ENCODE peak calls at places on chromosome 21, in five cellular contexts. Z is iris pigment epithelial cell; C is CD8-positive, alpha-beta memory T cell; T is activated T-helper 1 cell treated with Interleukin-2 at 50 U/mL for 16 hours; M is Ammon's horn. H is an unnamed sample.

GRCh38 chr21:45747802-45748445 is 104.4 kb downstream of the PCBP3 start:
- DNase-seq in Z (peak), C (no peak), T (no peak), M (peak), H (no peak)

GRCh38 chr21:40516336-40516735 is 330.6 kb downstream of the DSCAM start:
- DNase-seq in Z (no peak), C (no peak), T (no peak), M (peak), H (no peak)

GRCh38 chr21:43911015-43911934 is 46.3 kb downstream of the AGPAT3 start:
- DNase-seq in Z (peak), C (no peak), T (no peak), M (no peak), H (no peak)

GRCh38 chr21:35342440-35342839 is 293.3 kb upstream of the RUNX1 start:
- DNase-seq in Z (no peak), C (no peak), T (no peak), M (no peak), H (no peak)

GRCh38 chr21:31967334-31967733 is 94.5 kb downstream of the HUNK start:
- DNase-seq in Z (no peak), C (no peak), T (no peak), M (no peak), H (no peak)

GRCh38 chr21:15127437-15127836 is 62.6 kb upstream of the NRIP1 start:
- DNase-seq in Z (no peak), C (no peak), T (no peak), M (no peak), H (no peak)

GRCh38 chr21:45303751-45304150 is 16.1 kb upstream of the POFUT2 start:
- DNase-seq in Z (no peak), C (no peak), T (no peak), M (no peak), H (no peak)

GRCh38 chr21:32256873-32257620 is 21.8 kb downstream of the MIS18A start:
- DNase-seq in Z (peak), C (no peak), T (no peak), M (peak), H (no peak)

GRCh38 chr21:36104306-36105300 is 30.3 kb upstream of the CBR3 start:
- DNase-seq in Z (peak), C (peak), T (peak), M (peak), H (peak)

GRCh38 chr21:24046816-24047443 is 1560.4 kb downstream of the MRPL39 start:
- DNase-seq in Z (no peak), C (peak), T (no peak), M (no peak), H (no peak)

GRCh38 chr21:21200939-21201610 is 202.9 kb downstream of the NCAM2 start:
- DNase-seq in Z (peak), C (no peak), T (no peak), M (no peak), H (no peak)

GRCh38 chr21:42830456-42831455 is 48.6 kb downstream of the WDR4 start:
- DNase-seq in Z (no peak), C (peak), T (no peak), M (no peak), H (no peak)

H was measured in effector memory CD4-positive, alpha-beta T cell.